ENCODE peak calls at places on chromosome 5, in ten cellular contexts. Q is ovary, V is HepG2, L is H1, F is upper lobe of left lung, Y is A549, I is stomach, E is tibial nerve, U is K562, G is sigmoid colon. H is an unnamed sample.

GRCh38 chr5:126525630-126526245 is 69.3 kb downstream of the ALDH7A1 start:
- DNase-seq in Q (peak), V (peak), L (no peak), F (peak), Y (no peak), I (peak), E (peak), U (peak), G (peak), H (peak)

GRCh38 chr5:56402273-56403223 is 169.4 kb upstream of the ANKRD55 start:
- DNase-seq in Q (no peak), V (no peak), L (no peak), F (no peak), Y (no peak), I (no peak), E (no peak), U (no peak), G (no peak), H (no peak)

GRCh38 chr5:100776244-100776643 is 126.8 kb downstream of the ST8SIA4 start:
- DNase-seq in Q (no peak), V (no peak), L (no peak), F (no peak), Y (no peak), I (no peak), E (no peak), U (no peak), G (no peak), H (no peak)

GRCh38 chr5:120464627-120465280 is 654 bp downstream of the PRR16 start:
- DNase-seq in Q (no peak), V (no peak), L (no peak), F (peak), Y (no peak), I (peak), E (no peak), U (peak), G (peak), H (peak)

GRCh38 chr5:173706700-173707099 is 90.2 kb upstream of the BOD1 start:
- DNase-seq in Q (no peak), V (no peak), L (no peak), F (no peak), Y (no peak), I (no peak), E (no peak), U (no peak), G (no peak), H (no peak)

GRCh38 chr5:180284161-180284560 is 7.7 kb downstream of the MAPK9 start:
- DNase-seq in Q (no peak), V (no peak), L (no peak), F (no peak), Y (no peak), I (no peak), E (no peak), U (no peak), G (no peak), H (no peak)

GRCh38 chr5:31100781-31101180 is 92.7 kb upstream of the CDH6 start:
- DNase-seq in Q (no peak), V (no peak), L (no peak), F (no peak), Y (no peak), I (no peak), E (no peak), U (no peak), G (no peak), H (no peak)

GRCh38 chr5:42930934-42931333 is 109.2 kb downstream of the ANXA2R start:
- DNase-seq in Q (no peak), V (no peak), L (no peak), F (no peak), Y (no peak), I (no peak), E (no peak), U (no peak), G (no peak), H (no peak)

GRCh38 chr5:140196406-140196805 is 21.4 kb downstream of the CYSTM1 start:
- DNase-seq in Q (no peak), V (no peak), L (no peak), F (no peak), Y (no peak), I (no peak), E (no peak), U (no peak), G (no peak), H (no peak)

GRCh38 chr5:171433352-171433698 is 13.9 kb downstream of the FGF18 start:
- DNase-seq in Q (no peak), V (no peak), L (no peak), F (no peak), Y (no peak), I (no peak), E (no peak), U (no peak), G (peak), H (no peak)

GRCh38 chr5:90170231-90170630 is 239.3 kb downstream of the CETN3 start:
- DNase-seq in Q (no peak), V (no peak), L (no peak), F (no peak), Y (no peak), I (no peak), E (no peak), U (no peak), G (no peak), H (no peak)

DNA sequence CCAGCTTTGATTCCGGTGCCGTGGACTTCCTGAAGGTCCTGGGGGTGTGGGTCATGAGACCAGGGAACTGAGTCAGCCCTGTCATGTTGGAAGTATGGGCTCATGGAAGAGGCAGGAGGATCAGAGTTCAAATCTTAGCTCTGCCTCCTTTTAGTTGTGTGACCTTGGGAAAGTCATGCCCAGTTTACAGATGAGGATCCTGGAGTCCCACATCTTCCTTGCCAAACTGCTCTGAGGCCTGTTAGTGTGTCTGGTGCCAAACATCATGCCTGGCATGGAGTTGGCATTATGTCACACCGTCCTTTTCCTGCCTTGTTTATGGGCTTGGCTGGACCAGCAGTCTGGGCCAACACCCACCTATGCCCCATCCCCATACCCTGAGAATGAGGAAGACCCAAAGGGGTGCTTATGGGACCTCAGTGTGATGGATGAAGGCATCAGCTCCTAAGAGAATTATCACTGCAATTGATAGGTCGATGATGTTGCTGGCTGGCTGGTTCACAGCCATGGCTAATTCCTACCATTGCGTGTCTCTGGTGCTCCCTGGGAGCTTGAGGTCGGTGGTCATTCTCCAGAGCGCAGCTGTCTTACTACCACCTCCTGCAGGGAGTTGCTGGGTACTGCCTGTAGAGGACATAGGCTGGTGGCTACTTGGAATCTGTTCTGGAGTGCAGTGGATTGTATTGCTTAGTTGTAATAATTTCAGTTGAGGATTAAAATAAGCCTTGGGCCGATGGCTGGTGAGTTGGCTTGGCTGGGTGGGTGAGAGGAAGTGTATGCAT is 140.5 kb upstream of the PITX1 start:
- DNase-seq in Q (no peak), V (no peak), L (peak), F (no peak), Y (no peak), I (no peak), E (no peak), U (peak), G (no peak), H (no peak)
- TF ChIP-seq CTCF in Q (no peak), V (peak), L (peak), F (no peak), Y (no peak), I (no peak), E (no peak), U (peak), G (no peak), H (no peak)

GRCh38 chr5:174798411-174798930 is 74.1 kb downstream of the MSX2 start:
- DNase-seq in Q (no peak), V (no peak), L (no peak), F (no peak), Y (no peak), I (no peak), E (no peak), U (no peak), G (no peak), H (no peak)

GRCh38 chr5:174799146-174799545 is 74.8 kb downstream of the MSX2 start:
- DNase-seq in Q (no peak), V (no peak), L (no peak), F (no peak), Y (no peak), I (no peak), E (no peak), U (no peak), G (no peak), H (no peak)

GRCh38 chr5:174801798-174802197 is 77.4 kb downstream of the MSX2 start:
- DNase-seq in Q (no peak), V (no peak), L (no peak), F (no peak), Y (no peak), I (no peak), E (no peak), U (no peak), G (no peak), H (no peak)

GRCh38 chr5:174796711-174797192 is 72.4 kb downstream of the MSX2 start:
- DNase-seq in Q (no peak), V (no peak), L (no peak), F (no peak), Y (no peak), I (no peak), E (no peak), U (no peak), G (no peak), H (no peak)

DNA sequence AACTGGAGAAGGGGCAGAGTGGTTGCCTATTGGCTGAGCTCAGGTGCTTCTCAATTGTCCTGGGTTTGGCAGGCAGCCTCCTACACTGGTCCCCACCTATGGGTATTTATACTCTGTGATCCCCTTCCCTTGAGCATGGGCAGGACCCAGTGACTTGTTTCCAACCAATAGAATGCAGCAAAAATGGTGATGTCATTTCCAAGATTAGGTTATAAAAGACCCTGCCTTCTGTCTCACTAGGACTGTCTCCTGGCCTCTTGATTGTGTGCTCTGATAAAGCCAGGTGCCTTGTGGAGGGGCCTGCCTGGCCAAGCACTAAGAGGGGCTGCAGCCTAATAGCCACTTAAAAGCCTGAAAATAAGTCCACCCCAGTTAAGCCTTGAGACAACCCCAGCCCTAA is 76.1 kb downstream of the MSX2 start:
- DNase-seq in Q (no peak), V (no peak), L (no peak), F (no peak), Y (no peak), I (no peak), E (no peak), U (no peak), G (no peak), H (no peak)
- H3K27ac ChIP-seq in Q (no peak), V (no peak), L (no peak), F (no peak), Y (no peak), I (no peak), E (no peak), U (no peak), G (no peak), H (no peak)

GRCh38 chr5:39755986-39756385 is 331.2 kb upstream of the DAB2 start:
- DNase-seq in Q (no peak), V (no peak), L (no peak), F (no peak), Y (peak), I (no peak), E (no peak), U (peak), G (no peak), H (no peak)

GRCh38 chr5:39757121-39757520 is 332.3 kb upstream of the DAB2 start:
- DNase-seq in Q (no peak), V (no peak), L (no peak), F (no peak), Y (no peak), I (no peak), E (no peak), U (no peak), G (no peak), H (no peak)

GRCh38 chr5:39758426-39758825 is 333.6 kb upstream of the DAB2 start:
- DNase-seq in Q (no peak), V (no peak), L (no peak), F (no peak), Y (no peak), I (no peak), E (no peak), U (no peak), G (no peak), H (no peak)

GRCh38 chr5:39759696-39760095 is 334.9 kb upstream of the DAB2 start:
- DNase-seq in Q (no peak), V (no peak), L (no peak), F (no peak), Y (no peak), I (no peak), E (no peak), U (no peak), G (no peak), H (no peak)

DNA sequence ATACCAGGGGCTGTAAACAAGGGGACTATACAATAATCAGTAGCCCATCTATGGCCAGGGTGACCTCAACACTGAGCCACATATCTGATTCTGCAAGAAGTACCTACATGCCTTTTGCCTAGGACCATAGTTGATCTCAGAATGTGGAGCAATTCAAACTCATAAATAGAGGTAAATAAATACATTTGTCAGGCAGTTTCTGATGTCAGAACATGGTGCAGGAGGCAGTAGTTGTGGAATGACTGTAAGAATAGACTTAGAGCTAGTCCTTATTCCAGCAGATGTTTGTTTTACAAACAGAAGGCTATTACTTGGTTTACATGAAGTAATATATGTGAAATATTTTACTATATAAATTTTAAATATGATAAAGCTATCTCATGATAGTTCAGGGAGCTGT is 330.7 kb upstream of the DAB2 start:
- DNase-seq in Q (no peak), V (no peak), L (no peak), F (no peak), Y (peak), I (no peak), E (no peak), U (no peak), G (no peak), H (no peak)
- TF ChIP-seq EP300 in Q (no peak), V (no peak), L (no peak), F (no peak), Y (no peak), I (no peak), E (no peak), U (no peak), G (no peak), H (no peak)

DNA sequence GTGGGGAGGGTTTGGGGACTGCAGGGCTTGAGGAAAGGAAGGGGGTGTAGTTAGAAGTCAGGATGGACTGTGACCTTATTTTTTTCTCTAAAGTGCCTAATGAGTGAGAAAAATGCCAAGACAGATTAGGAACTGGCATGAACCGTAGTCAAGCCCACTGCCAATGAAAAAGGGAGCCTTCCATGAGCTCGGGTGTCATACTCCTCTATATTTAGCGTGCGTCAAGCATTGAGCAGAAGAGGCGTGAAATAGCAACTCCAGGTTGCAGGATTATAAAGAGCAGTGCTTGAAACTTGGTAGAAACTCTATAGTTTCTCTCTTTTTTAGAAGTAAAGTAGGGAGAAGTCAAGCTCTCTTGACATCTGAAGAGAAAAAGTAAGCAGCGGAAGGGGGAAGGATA is 1.8 kb downstream of the SGCD start:
- DNase-seq in Q (no peak), V (no peak), L (no peak), F (no peak), Y (no peak), I (no peak), E (no peak), U (no peak), G (no peak), H (no peak)
- TF ChIP-seq CTCF in Q (no peak), V (no peak), L (no peak), F (no peak), Y (no peak), I (no peak), E (no peak), U (no peak), G (no peak), H (no peak)

GRCh38 chr5:132253452-132254320 is 3.8 kb upstream of the PDLIM4 start:
- DNase-seq in Q (peak), V (no peak), L (no peak), F (peak), Y (no peak), I (no peak), E (no peak), U (no peak), G (peak), H (peak)

GRCh38 chr5:132250547-132250946 is 6.9 kb upstream of the PDLIM4 start:
- DNase-seq in Q (no peak), V (no peak), L (no peak), F (no peak), Y (no peak), I (no peak), E (no peak), U (no peak), G (peak), H (no peak)

GRCh38 chr5:132253008-132253441 is 4.5 kb upstream of the PDLIM4 start:
- DNase-seq in Q (peak), V (no peak), L (no peak), F (peak), Y (no peak), I (no peak), E (no peak), U (no peak), G (peak), H (peak)

GRCh38 chr5:132254321-132254977 is 3.0 kb upstream of the PDLIM4 start:
- DNase-seq in Q (peak), V (no peak), L (no peak), F (peak), Y (no peak), I (peak), E (no peak), U (no peak), G (peak), H (peak)

DNA sequence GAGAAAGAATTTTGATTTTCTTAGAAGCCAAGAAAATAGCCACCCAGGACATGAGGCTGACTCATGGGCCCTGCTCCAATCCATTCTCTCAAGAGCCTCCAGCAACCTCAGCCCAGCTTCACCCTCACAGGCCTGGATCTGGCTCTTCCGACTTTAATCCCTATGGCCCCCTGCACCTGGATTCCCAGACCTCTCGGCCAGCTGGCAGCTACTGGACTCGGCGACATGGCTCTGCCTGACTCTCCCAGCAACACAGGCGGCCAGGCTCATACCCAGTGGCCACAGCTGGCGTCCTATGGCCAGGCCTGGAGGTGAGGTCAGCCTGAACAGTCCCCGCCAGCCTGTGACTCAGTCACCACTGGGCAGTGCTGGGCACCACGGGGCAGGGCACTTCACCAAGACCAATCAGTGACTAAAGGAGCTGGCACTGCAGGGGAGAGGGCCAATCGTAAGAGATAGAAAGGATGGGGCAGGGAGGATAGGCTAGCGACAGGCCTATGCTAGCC is 6.2 kb upstream of the PDLIM4 start:
- DNase-seq in Q (no peak), V (no peak), L (no peak), F (peak), Y (no peak), I (no peak), E (no peak), U (no peak), G (peak), H (peak)
- H3K27ac ChIP-seq in Q (no peak), V (no peak), L (no peak), F (no peak), Y (no peak), I (no peak), E (peak), U (no peak), G (no peak), H (no peak)

GRCh38 chr5:24365406-24365805 is 279.4 kb downstream of the CDH10 start:
- DNase-seq in Q (no peak), V (no peak), L (no peak), F (no peak), Y (no peak), I (no peak), E (no peak), U (no peak), G (no peak), H (no peak)
- TF ChIP-seq EP300 in Q (no peak), V (no peak), L (no peak), F (no peak), Y (no peak), I (no peak), E (no peak), U (no peak), G (no peak), H (no peak)

GRCh38 chr5:159290741-159291140 is 27.7 kb downstream of the UBLCP1 start:
- DNase-seq in Q (no peak), V (no peak), L (no peak), F (no peak), Y (no peak), I (no peak), E (no peak), U (no peak), G (no peak), H (no peak)

GRCh38 chr5:159286420-159287035 is 23.4 kb downstream of the UBLCP1 start:
- DNase-seq in Q (no peak), V (peak), L (no peak), F (no peak), Y (no peak), I (no peak), E (no peak), U (peak), G (no peak), H (no peak)
- TF ChIP-seq CTCF in Q (peak), V (peak), L (no peak), F (peak), Y (peak), I (peak), E (no peak), U (peak), G (no peak), H (peak)

DNA sequence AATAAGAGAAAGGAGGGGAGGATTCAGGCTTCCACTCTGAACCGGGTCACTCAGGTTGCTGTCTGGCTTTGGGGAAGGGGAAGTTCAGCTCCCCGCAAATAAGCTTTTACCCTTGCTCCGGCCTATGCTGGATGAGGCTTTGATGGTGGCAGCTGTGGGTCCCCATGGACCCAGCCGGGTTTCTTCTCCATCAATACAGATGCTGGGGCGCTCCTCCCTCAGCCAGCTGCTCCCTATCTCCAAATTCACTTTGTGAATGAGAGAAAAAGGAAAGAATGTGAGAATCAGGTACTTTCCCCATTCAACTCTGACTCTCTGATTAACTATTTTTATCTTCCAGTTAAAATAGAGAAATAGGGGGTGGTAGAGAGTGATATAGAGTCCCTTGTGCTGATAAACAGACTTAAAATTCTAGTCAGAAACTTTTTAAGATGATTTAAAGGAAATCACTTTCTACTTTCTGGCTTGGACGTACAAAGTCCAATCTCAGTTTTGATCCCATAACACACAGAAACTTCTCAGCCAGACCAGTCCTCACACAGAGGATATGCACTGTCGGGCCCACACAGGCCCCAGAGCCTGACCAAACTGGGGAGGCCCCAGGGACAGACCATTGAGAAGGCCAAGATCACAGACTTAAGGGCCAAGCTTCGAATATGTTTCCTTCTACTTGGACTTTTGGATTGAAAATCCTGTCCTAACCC is 39.6 kb downstream of the C5orf15 start:
- DNase-seq in Q (no peak), V (no peak), L (no peak), F (no peak), Y (no peak), I (no peak), E (no peak), U (no peak), G (no peak), H (no peak)
- H3K27ac ChIP-seq in Q (no peak), V (no peak), L (no peak), F (no peak), Y (no peak), I (no peak), E (no peak), U (no peak), G (no peak), H (no peak)

H was measured in transverse colon.